ENCODE peak calls at places on chromosomes 12 and 14, in eight cellular contexts. G is GM12878, P is stomach, T is GM23338, Z is suprapubic skin, H is K562, K is breast epithelium, X is HepG2. N is an unnamed sample. For H3K4me1, the result is how much of the 10 kb centered on the place peaks cover.

GRCh38 chr14:91444335-91445020 is 26.9 kb upstream of the CCDC88C start:
- DNase-seq in G (no peak), P (no peak), T (no peak), Z (no peak), H (no peak), K (no peak), X (no peak), N (no peak)

GRCh38 chr14:44846232-44846824 is 115.4 kb downstream of the KLHL28 start:
- DNase-seq in G (peak), P (no peak), T (peak), Z (no peak), H (peak), K (no peak), X (peak), N (peak)

GRCh38 chr12:44497044-44497443 is 379.1 kb downstream of the NELL2 start:
- DNase-seq in G (no peak), P (no peak), T (peak), Z (no peak), H (no peak), K (no peak), X (no peak), N (no peak)

GRCh38 chr14:102424520-102424919 is 61.8 kb downstream of the TECPR2 start:
- DNase-seq in G (no peak), P (no peak), T (no peak), Z (no peak), H (no peak), K (no peak), X (no peak), N (no peak)

GRCh38 chr12:103930787-103931536 is 752 bp downstream of the HSP90B1 start:
- DNase-seq in G (no peak), P (peak), T (peak), Z (peak), H (peak), K (peak), X (peak), N (no peak)

GRCh38 chr12:18882690-18883089 is 144.8 kb downstream of the CAPZA3 start:
- DNase-seq in G (no peak), P (no peak), T (no peak), Z (no peak), H (no peak), K (no peak), X (peak), N (no peak)

GRCh38 chr12:132282950-132283771 is 46.2 kb downstream of the GALNT9 start:
- DNase-seq in G (no peak), P (no peak), T (peak), Z (no peak), H (no peak), K (no peak), X (no peak), N (no peak)

GRCh38 chr12:114903394-114903748 is 219.4 kb upstream of the TBX3 start:
- DNase-seq in G (no peak), P (no peak), T (no peak), Z (no peak), H (no peak), K (no peak), X (no peak), N (no peak)

GRCh38 chr12:63937381-63938168 is 93.1 kb downstream of the SRGAP1 start:
- DNase-seq in G (no peak), P (no peak), T (no peak), Z (no peak), H (no peak), K (no peak), X (no peak), N (no peak)

GRCh38 chr14:77243853-77244252 is 27.2 kb downstream of the NGB start:
- DNase-seq in G (peak), P (no peak), T (no peak), Z (no peak), H (no peak), K (no peak), X (no peak), N (no peak)

GRCh38 chr12:103455020-103455763 is 40.6 kb downstream of the C12orf42 start:
- DNase-seq in G (no peak), P (no peak), T (no peak), Z (no peak), H (no peak), K (no peak), X (no peak), N (no peak)

GRCh38 chr12:104738371-104738710 is 219.7 kb downstream of the SLC41A2 start:
- DNase-seq in G (no peak), P (no peak), T (no peak), Z (no peak), H (no peak), K (no peak), X (no peak), N (no peak)

GRCh38 chr12:122963928-122964240 is 2.4 kb downstream of the ABCB9 start:
- DNase-seq in G (no peak), P (peak), T (no peak), Z (no peak), H (no peak), K (no peak), X (no peak), N (no peak)

GRCh38 chr14:96249016-96249415 is 7.0 kb upstream of the BDKRB1 start:
- DNase-seq in G (no peak), P (no peak), T (no peak), Z (no peak), H (no peak), K (no peak), X (no peak), N (no peak)

GRCh38 chr14:67486890-67487289 is 1.6 kb downstream of the TMEM229B start:
- DNase-seq in G (no peak), P (no peak), T (no peak), Z (no peak), H (no peak), K (no peak), X (no peak), N (no peak)

GRCh38 chr14:34460841-34461240 is 1.2 kb downstream of the SPTSSA start:
- DNase-seq in G (no peak), P (no peak), T (no peak), Z (no peak), H (no peak), K (no peak), X (peak), N (no peak)

GRCh38 chr12:65660096-65660495 is 164.2 kb upstream of the HMGA2 start:
- DNase-seq in G (no peak), P (no peak), T (no peak), Z (no peak), H (no peak), K (no peak), X (no peak), N (no peak)

GRCh38 chr12:42483534-42483857 is 106.0 kb downstream of the PRICKLE1 start:
- DNase-seq in G (no peak), P (no peak), T (no peak), Z (no peak), H (peak), K (no peak), X (no peak), N (no peak)

GRCh38 chr12:115756804-115757203 is 520.7 kb downstream of the MED13L start:
- DNase-seq in G (no peak), P (no peak), T (no peak), Z (no peak), H (no peak), K (no peak), X (no peak), N (no peak)

GRCh38 chr12:18479266-18479665 is 217.9 kb downstream of the PIK3C2G start:
- DNase-seq in G (no peak), P (no peak), T (no peak), Z (no peak), H (no peak), K (peak), X (no peak), N (no peak)

GRCh38 chr14:71662291-71662790 is 269.9 kb upstream of the RGS6 start:
- DNase-seq in G (no peak), P (no peak), T (no peak), Z (no peak), H (no peak), K (no peak), X (no peak), N (no peak)

GRCh38 chr14:96421236-96421635 is 29.3 kb downstream of the AK7 start:
- DNase-seq in G (no peak), P (no peak), T (no peak), Z (no peak), H (no peak), K (no peak), X (no peak), N (no peak)

GRCh38 chr14:105487449-105487985 is 831 bp downstream of the CRIP1 start:
- DNase-seq in G (no peak), P (peak), T (no peak), Z (no peak), H (no peak), K (no peak), X (no peak), N (no peak)

GRCh38 chr12:902581-902980 is 46.9 kb downstream of the RAD52 start:
- DNase-seq in G (no peak), P (no peak), T (no peak), Z (no peak), H (no peak), K (no peak), X (no peak), N (no peak)

GRCh38 chr12:42486407-42486806 is 103.1 kb downstream of the PRICKLE1 start:
- DNase-seq in G (no peak), P (no peak), T (no peak), Z (no peak), H (peak), K (no peak), X (no peak), N (no peak)

GRCh38 chr12:87323369-87323768 is 705.8 kb downstream of the C12orf50 start:
- DNase-seq in G (no peak), P (no peak), T (no peak), Z (no peak), H (no peak), K (no peak), X (no peak), N (no peak)

GRCh38 chr12:23503544-23503943 is 445.9 kb downstream of the SOX5 start:
- DNase-seq in G (no peak), P (no peak), T (peak), Z (no peak), H (no peak), K (no peak), X (no peak), N (no peak)

GRCh38 chr12:47980779-47981495 is 17.5 kb downstream of the TMEM106C start:
- DNase-seq in G (no peak), P (no peak), T (no peak), Z (no peak), H (no peak), K (no peak), X (no peak), N (no peak)

GRCh38 chr12:99339663-99340062 is 307.9 kb upstream of the GARIN6 start:
- DNase-seq in G (no peak), P (no peak), T (no peak), Z (no peak), H (no peak), K (no peak), X (no peak), N (no peak)

GRCh38 chr14:71532790-71533189 is 399.4 kb upstream of the RGS6 start:
- DNase-seq in G (no peak), P (no peak), T (no peak), Z (no peak), H (no peak), K (no peak), X (no peak), N (no peak)

GRCh38 chr14:28762290-28762948 is 4.2 kb upstream of the FOXG1 start:
- DNase-seq in G (no peak), P (no peak), T (no peak), Z (no peak), H (no peak), K (no peak), X (no peak), N (no peak)

GRCh38 chr12:19620222-19620621 is 180.9 kb downstream of the AEBP2 start:
- DNase-seq in G (no peak), P (peak), T (no peak), Z (no peak), H (no peak), K (peak), X (no peak), N (no peak)

GRCh38 chr14:55221968-55222367 is 30.6 kb upstream of the DLGAP5 start:
- DNase-seq in G (no peak), P (no peak), T (no peak), Z (no peak), H (no peak), K (no peak), X (no peak), N (no peak)

GRCh38 chr12:168763-169525 is 45.0 kb downstream of the SLC6A12 start:
- DNase-seq in G (no peak), P (no peak), T (peak), Z (no peak), H (no peak), K (no peak), X (no peak), N (no peak)

GRCh38 chr14:69852897-69853296 is 26.3 kb upstream of the SMOC1 start:
- DNase-seq in G (no peak), P (no peak), T (no peak), Z (no peak), H (no peak), K (no peak), X (no peak), N (no peak)

GRCh38 chr12:67320614-67321305 is 51.6 kb downstream of the CAND1 start:
- DNase-seq in G (no peak), P (no peak), T (peak), Z (no peak), H (no peak), K (no peak), X (no peak), N (no peak)

GRCh38 chr12:124053855-124054254 is 80.8 kb downstream of the ZNF664 start:
- DNase-seq in G (no peak), P (peak), T (peak), Z (no peak), H (no peak), K (no peak), X (peak), N (no peak)

GRCh38 chr12:95674088-95674595 is 116.4 kb downstream of the NTN4 start:
- DNase-seq in G (no peak), P (no peak), T (no peak), Z (no peak), H (no peak), K (no peak), X (no peak), N (no peak)

GRCh38 chr12:1429980-1430379 is 164.4 kb downstream of the FBXL14 start:
- DNase-seq in G (no peak), P (no peak), T (no peak), Z (no peak), H (no peak), K (no peak), X (no peak), N (no peak)

GRCh38 chr12:52949413-52950331 is 754 bp downstream of the KRT18 start:
- DNase-seq in G (no peak), P (peak), T (peak), Z (no peak), H (peak), K (peak), X (peak), N (peak)
- TF ChIP-seq POLR2AphosphoS5 in G (no peak), P (peak), T (peak), Z (no peak), H (peak), K (peak), X (peak), N (peak)

DNA sequence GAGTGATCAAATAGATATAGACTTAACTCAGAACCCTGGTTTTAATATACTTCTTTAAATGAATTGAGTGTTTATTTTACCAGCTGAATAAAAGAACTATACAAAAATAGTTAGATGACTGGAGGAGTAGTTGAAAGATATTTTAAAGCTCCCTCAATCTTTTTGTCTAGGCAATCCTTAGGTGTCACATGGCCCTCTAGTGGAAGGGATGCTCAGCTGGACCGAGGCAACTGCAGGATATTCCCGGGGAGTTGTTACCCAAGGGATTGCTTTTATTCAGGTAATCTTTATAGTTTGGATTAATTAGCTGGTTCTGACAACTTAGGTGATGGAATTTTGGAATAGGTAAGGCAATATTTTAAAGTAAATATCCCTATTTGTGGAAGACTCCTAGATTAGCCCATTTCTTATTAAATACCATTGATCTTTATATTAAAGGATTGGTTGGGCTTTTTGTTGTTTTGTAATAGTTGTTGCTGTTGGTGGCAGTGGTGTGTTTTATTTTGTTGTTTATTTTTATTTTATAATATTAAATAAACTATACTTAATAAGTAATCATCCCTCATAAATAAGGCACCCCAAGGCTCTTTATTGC is 57.1 kb downstream of the ZDHHC17 start:
- DNase-seq in G (no peak), P (no peak), T (peak), Z (no peak), H (peak), K (no peak), X (peak), N (no peak)
- TF ChIP-seq CTCF in G (peak), P (peak), T (peak), Z (peak), H (peak), K (no peak), X (peak), N (peak)

DNA sequence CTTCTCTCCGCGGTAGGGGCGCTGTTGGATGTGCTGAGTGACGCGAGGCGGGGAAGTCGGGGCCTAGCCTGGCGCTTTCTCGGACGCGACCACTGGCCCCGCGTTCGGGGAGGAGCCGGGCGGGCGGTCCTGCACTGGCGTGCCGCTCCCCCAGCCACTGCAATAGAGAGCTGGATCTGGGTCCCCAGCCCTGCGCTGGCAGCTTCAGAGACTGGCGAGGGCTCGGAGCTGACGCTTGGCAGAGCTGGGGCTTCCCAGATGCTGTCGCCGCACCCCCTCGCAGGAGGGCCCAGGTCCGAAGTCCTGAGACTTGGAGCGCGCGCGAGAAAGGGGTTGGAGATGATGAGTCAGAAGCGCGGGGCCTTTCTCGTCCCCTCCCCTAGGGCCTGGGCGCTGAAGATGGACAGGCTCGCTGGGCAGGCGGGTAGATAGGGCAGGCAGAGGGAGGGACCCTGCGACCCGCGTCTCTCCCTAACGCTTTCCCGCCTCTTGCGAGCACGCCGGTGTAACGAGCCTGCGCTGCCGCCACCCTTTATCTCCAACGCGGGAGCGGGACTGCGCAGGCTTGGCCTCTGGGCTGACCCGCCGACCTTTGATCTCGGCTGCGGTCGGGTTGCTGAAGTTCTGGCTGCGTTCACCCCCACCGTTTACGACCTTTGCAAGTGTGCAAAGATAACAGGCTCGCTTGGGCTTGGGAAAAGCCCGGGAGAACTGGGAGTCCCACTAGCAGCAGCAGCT is 3.0 kb downstream of the TMEM253 start:
- DNase-seq in G (peak), P (peak), T (peak), Z (peak), H (peak), K (peak), X (peak), N (peak)
- H3K4me1 ChIP-seq in G (under half), P (half or more), T (under half), Z (half or more), H (half or more), K (under half), X (half or more), N (under half)

DNA sequence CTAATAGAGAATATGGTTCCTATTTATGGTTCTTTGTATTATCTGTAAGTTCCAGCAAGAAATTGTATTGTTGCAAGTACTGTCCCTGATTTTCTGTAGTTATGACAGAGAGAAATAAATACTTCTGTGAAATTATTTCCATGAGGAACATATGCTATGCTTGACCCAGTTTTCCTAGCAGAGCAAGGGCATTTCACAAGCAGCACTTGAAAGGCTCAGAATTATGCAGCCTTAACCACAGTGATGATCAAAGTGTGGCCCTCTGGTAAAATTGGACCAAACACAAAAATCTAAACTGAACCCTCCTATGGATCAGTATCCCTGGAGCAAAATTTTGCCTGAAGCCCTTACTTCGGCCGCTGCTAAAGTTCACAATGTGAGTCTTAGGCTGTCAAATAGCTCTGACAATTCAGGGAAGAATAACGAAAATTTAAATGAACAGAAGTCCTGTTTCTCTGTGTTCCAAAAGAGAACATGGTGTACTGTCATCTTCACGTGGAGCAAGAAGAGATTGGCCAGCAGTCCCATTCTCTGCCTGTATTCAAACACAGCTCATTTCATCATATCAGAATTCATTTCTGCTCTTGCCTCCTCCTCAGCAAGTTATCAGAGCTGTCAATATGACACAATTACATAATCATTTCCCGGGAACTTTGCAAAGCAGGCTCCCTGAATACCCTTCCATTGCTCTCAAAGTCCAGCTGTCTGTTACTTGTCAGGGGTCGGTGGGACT is 471.9 kb downstream of the RPS29 start:
- DNase-seq in G (no peak), P (no peak), T (no peak), Z (no peak), H (no peak), K (no peak), X (no peak), N (no peak)
- TF ChIP-seq POLR2AphosphoS5 in G (no peak), P (no peak), T (no peak), Z (no peak), H (no peak), K (no peak), X (no peak), N (no peak)

GRCh38 chr12:27511723-27512045 is 12.3 kb upstream of the PPFIBP1 start:
- DNase-seq in G (no peak), P (no peak), T (no peak), Z (no peak), H (no peak), K (no peak), X (no peak), N (no peak)

GRCh38 chr12:27515671-27516070 is 8.3 kb upstream of the PPFIBP1 start:
- DNase-seq in G (no peak), P (no peak), T (peak), Z (no peak), H (no peak), K (no peak), X (no peak), N (no peak)

GRCh38 chr12:27516625-27517024 is 7.4 kb upstream of the PPFIBP1 start:
- DNase-seq in G (no peak), P (no peak), T (no peak), Z (no peak), H (no peak), K (no peak), X (no peak), N (no peak)

GRCh38 chr12:27511031-27511722 is 12.8 kb upstream of the PPFIBP1 start:
- DNase-seq in G (no peak), P (no peak), T (no peak), Z (no peak), H (no peak), K (no peak), X (no peak), N (no peak)

GRCh38 chr12:27513155-27513824 is 10.7 kb upstream of the PPFIBP1 start:
- DNase-seq in G (no peak), P (no peak), T (no peak), Z (no peak), H (no peak), K (no peak), X (no peak), N (no peak)
- TF ChIP-seq CTCF in G (no peak), P (no peak), T (no peak), Z (no peak), H (no peak), K (no peak), X (no peak), N (no peak)